ENCODE peak calls at places on chromosome 14, in nine cellular contexts. O, G, L, J, Q, X, S, F and H are unnamed samples.

GRCh38 chr14:64726585-64726890 is 22.3 kb downstream of the PLEKHG3 start:
- DNase-seq in J (no peak), L (peak; percentile 85), G (peak; percentile 88), S (peak; percentile 35), O (no peak), Q (no peak), F (no peak), X (no peak), H (no peak)

GRCh38 chr14:26191666-26192065 is 406.2 kb downstream of the NOVA1 start:
- DNase-seq in F (no peak), S (no peak), O (no peak), G (no peak), J (no peak), L (no peak), X (no peak), Q (no peak), H (no peak)

GRCh38 chr14:69994002-69994401 is 114.8 kb downstream of the SMOC1 start:
- DNase-seq in G (no peak), J (no peak), X (no peak), Q (no peak), S (no peak), L (no peak), F (no peak), O (no peak), H (no peak)

GRCh38 chr14:64639340-64639821 is 64.8 kb upstream of the PLEKHG3 start:
- DNase-seq in F (no peak), X (no peak), O (no peak), S (peak; percentile 33), L (no peak), G (no peak), Q (no peak), J (no peak), H (no peak)

GRCh38 chr14:63542231-63542999 is 762 bp downstream of the PPP2R5E start:
- DNase-seq in O (peak; percentile 4), G (no peak), Q (no peak), J (no peak), S (peak; percentile 14), F (no peak), L (peak; percentile 49), X (no peak), H (no peak)

GRCh38 chr14:69643430-69644200 is 32.2 kb downstream of the SUSD6 start:
- DNase-seq in L (peak; percentile 64), X (no peak), F (peak; percentile 79), G (peak; percentile 93), Q (peak; percentile 59), O (peak; percentile 69), S (peak; percentile 38), J (peak; percentile 54), H (peak; percentile 99)

GRCh38 chr14:99124482-99125104 is 147.4 kb downstream of the BCL11B start:
- DNase-seq in F (no peak), Q (no peak), J (no peak), S (no peak), G (no peak), L (no peak), O (no peak), X (no peak), H (no peak)

GRCh38 chr14:100603341-100604125 is 16.3 kb upstream of the BEGAIN start:
- DNase-seq in J (no peak), O (no peak), F (no peak), Q (no peak), S (no peak), X (no peak), L (no peak), G (no peak), H (no peak)

GRCh38 chr14:57323703-57324102 is 54.9 kb downstream of the AP5M1 start:
- DNase-seq in O (no peak), S (no peak), J (no peak), X (no peak), G (no peak), Q (no peak), L (no peak), F (no peak), H (no peak)

GRCh38 chr14:61876362-61877049 is 114.3 kb downstream of the SNAPC1 start:
- DNase-seq in O (no peak), F (no peak), J (no peak), G (no peak), X (no peak), Q (no peak), L (no peak), S (no peak), H (no peak)

GRCh38 chr14:96126339-96126770 is 78.3 kb upstream of the BDKRB2 start:
- DNase-seq in F (no peak), S (peak; percentile 69), Q (no peak), L (no peak), X (no peak), G (no peak), O (peak; percentile 6), J (no peak), H (no peak)

GRCh38 chr14:55233591-55233990 is 37.6 kb upstream of the FBXO34 start:
- DNase-seq in O (no peak), J (no peak), F (no peak), X (no peak), G (no peak), L (no peak), Q (no peak), S (no peak), H (no peak)

GRCh38 chr14:63214417-63215196 is 10.4 kb downstream of the RHOJ start:
- DNase-seq in Q (no peak), S (no peak), L (no peak), F (no peak), G (no peak), O (no peak), J (no peak), X (no peak), H (no peak)

GRCh38 chr14:96095581-96096476 is 56.7 kb downstream of the C14orf132 start:
- DNase-seq in O (no peak), S (peak; percentile 99), G (no peak), J (no peak), L (peak; percentile 70), X (no peak), F (peak; percentile 51), Q (peak; percentile 65), H (no peak)

GRCh38 chr14:77151245-77151644 is 9.7 kb upstream of the ZDHHC22 start:
- DNase-seq in S (no peak), Q (peak; percentile 55), X (peak; percentile 34), O (no peak), F (no peak), G (no peak), L (peak; percentile 52), J (no peak), H (no peak)

GRCh38 chr14:66378712-66379111 is 107.5 kb upstream of the CCDC196 start:
- DNase-seq in O (no peak), G (no peak), X (no peak), F (no peak), S (no peak), J (no peak), Q (no peak), L (no peak), H (no peak)

GRCh38 chr14:36981832-36982528 is 190.4 kb downstream of the SLC25A21 start:
- DNase-seq in S (no peak), F (no peak), O (no peak), L (peak; percentile 75), J (no peak), X (no peak), G (peak; percentile 15), Q (no peak), H (no peak)

GRCh38 chr14:53963491-53964227 is 7.0 kb upstream of the BMP4 start:
- DNase-seq in F (no peak), S (no peak), O (no peak), X (no peak), L (peak; percentile 17), G (no peak), J (no peak), Q (no peak), H (peak; percentile 44)

GRCh38 chr14:56754966-56755365 is 55.3 kb downstream of the OTX2 start:
- DNase-seq in F (peak; percentile 70), L (no peak), O (no peak), Q (no peak), X (no peak), G (no peak), J (no peak), S (no peak), H (peak; percentile 37)

GRCh38 chr14:65872536-65872935 is 460.0 kb downstream of the FUT8 start:
- DNase-seq in G (no peak), X (no peak), F (no peak), S (no peak), Q (no peak), L (no peak), O (no peak), J (no peak), H (no peak)

GRCh38 chr14:85546390-85546789 is 16.4 kb downstream of the FLRT2 start:
- DNase-seq in F (no peak), L (no peak), J (no peak), X (no peak), Q (no peak), S (no peak), G (no peak), O (no peak), H (no peak)

GRCh38 chr14:95023886-95024285 is 133.4 kb downstream of the DICER1 start:
- DNase-seq in F (no peak), G (no peak), S (peak; percentile 76), L (peak; percentile 40), X (no peak), J (no peak), Q (no peak), O (no peak), H (no peak)

GRCh38 chr14:91058017-91058675 is 2.3 kb downstream of the RPS6KA5 start:
- DNase-seq in L (peak; percentile 51), G (no peak), S (peak; percentile 63), X (peak; percentile 27), O (no peak), J (no peak), F (no peak), Q (no peak), H (no peak)

GRCh38 chr14:23095196-23096108 is at the start of gene C14orf119:
- DNase-seq in O (peak; percentile 99), Q (no peak), F (no peak), J (peak; percentile 99), G (peak; percentile 99), S (peak; percentile 98), X (no peak), L (peak; percentile 100), H (peak; percentile 99)

GRCh38 chr14:101598159-101598558 is 36.9 kb downstream of the DIO3 start:
- DNase-seq in F (no peak), O (no peak), J (no peak), G (no peak), S (no peak), L (no peak), X (no peak), Q (no peak), H (no peak)

GRCh38 chr14:93333631-93334095 is 827 bp upstream of the BTBD7 start:
- DNase-seq in S (no peak), F (no peak), Q (no peak), X (no peak), J (no peak), L (no peak), G (no peak), O (no peak), H (no peak)

GRCh38 chr14:100476012-100476822 is 111.0 kb downstream of the BEGAIN start:
- DNase-seq in G (peak; percentile 72), J (no peak), F (peak; percentile 17), O (no peak), X (no peak), L (peak; percentile 94), Q (peak; percentile 67), S (peak; percentile 89), H (no peak)

GRCh38 chr14:97408937-97409860 is 612.0 kb downstream of the VRK1 start:
- DNase-seq in X (no peak), L (no peak), Q (no peak), J (no peak), O (no peak), F (no peak), G (no peak), S (no peak), H (no peak)